ENCODE peak calls at places on chromosomes 12 and 14, in seven cellular contexts. U is naive thymus-derived CD4-positive, alpha-beta T cell; T is left lung; Y is tibial artery; B is ovary; N is adrenal gland; W is stomach. A is an unnamed sample. For H3K4me1, the result is how much of the 10 kb centered on the place peaks cover.

GRCh38 chr12:42332301-42332894 is 6.4 kb downstream of the PPHLN1 start:
- DNase-seq in U (peak), Y (no peak), W (no peak), B (no peak), N (peak), T (no peak), A (peak)

GRCh38 chr12:81208193-81208946 is 130.5 kb downstream of the ACSS3 start:
- DNase-seq in W (no peak), N (peak), U (no peak), Y (no peak), T (no peak), B (no peak), A (peak)

GRCh38 chr14:100406505-100407131 is 83.5 kb downstream of the SLC25A47 start:
- DNase-seq in B (no peak), Y (no peak), N (peak), U (peak), W (peak), T (no peak), A (peak)

GRCh38 chr12:20602671-20603402 is 92.3 kb upstream of the SLCO1C1 start:
- DNase-seq in N (no peak), U (no peak), B (no peak), T (no peak), Y (no peak), W (no peak), A (no peak)

GRCh38 chr12:103468837-103469236 is 26.9 kb downstream of the C12orf42 start:
- DNase-seq in U (no peak), Y (no peak), W (no peak), N (no peak), B (no peak), T (no peak), A (no peak)

GRCh38 chr12:118109088-118109487 is 5.3 kb upstream of the VSIG10 start:
- DNase-seq in U (no peak), W (no peak), T (no peak), Y (no peak), N (no peak), B (no peak), A (no peak)

GRCh38 chr12:41409628-41410027 is 221.5 kb downstream of the PDZRN4 start:
- DNase-seq in T (no peak), W (no peak), U (no peak), N (no peak), B (no peak), Y (no peak), A (no peak)

GRCh38 chr12:33795536-33795935 is 226.8 kb upstream of the ALG10 start:
- DNase-seq in T (no peak), N (no peak), Y (no peak), B (no peak), W (no peak), U (no peak), A (no peak)

GRCh38 chr14:30382221-30382620 is 176.7 kb upstream of the G2E3 start:
- DNase-seq in Y (no peak), B (no peak), W (no peak), N (no peak), U (no peak), T (no peak), A (no peak)

GRCh38 chr12:43329381-43329780 is 222.6 kb downstream of the ADAMTS20 start:
- DNase-seq in N (no peak), U (no peak), B (no peak), Y (no peak), T (no peak), W (no peak), A (no peak)

GRCh38 chr12:110581951-110582285 is 1.2 kb downstream of the PPTC7 start:
- DNase-seq in N (no peak), U (no peak), W (no peak), Y (no peak), T (no peak), B (no peak), A (peak)

GRCh38 chr12:57580466-57580795 is 10.6 kb upstream of the PIP4K2C start:
- DNase-seq in N (no peak), T (no peak), W (no peak), U (no peak), Y (no peak), B (no peak), A (no peak)

GRCh38 chr14:24274101-24274543 is 2.7 kb upstream of the RABGGTA start:
- DNase-seq in T (no peak), B (no peak), W (peak), Y (no peak), N (no peak), U (peak), A (no peak)

GRCh38 chr14:96212140-96212539 is 7.5 kb downstream of the BDKRB2 start:
- DNase-seq in W (no peak), B (no peak), U (no peak), T (no peak), Y (no peak), N (no peak), A (no peak)

GRCh38 chr12:103634732-103635131 is 47.7 kb downstream of the STAB2 start:
- DNase-seq in W (no peak), U (no peak), Y (no peak), T (no peak), B (no peak), N (no peak), A (no peak)

GRCh38 chr14:37550511-37550910 is 44.5 kb downstream of the FOXA1 start:
- DNase-seq in W (no peak), B (no peak), N (no peak), T (no peak), U (no peak), Y (no peak), A (no peak)

GRCh38 chr12:5035618-5036017 is 8.1 kb upstream of the KCNA5 start:
- DNase-seq in W (no peak), B (no peak), T (no peak), U (no peak), Y (no peak), N (no peak), A (no peak)

GRCh38 chr14:85316701-85317100 is 213.2 kb upstream of the FLRT2 start:
- DNase-seq in B (no peak), T (no peak), Y (no peak), U (no peak), N (no peak), W (no peak), A (no peak)

GRCh38 chr12:19529933-19530630 is 90.8 kb downstream of the AEBP2 start:
- DNase-seq in B (no peak), T (no peak), Y (no peak), N (no peak), W (no peak), U (no peak), A (no peak)

GRCh38 chr14:71492346-71492745 is 439.9 kb upstream of the RGS6 start:
- DNase-seq in U (no peak), N (no peak), W (no peak), Y (no peak), B (no peak), T (no peak), A (no peak)

GRCh38 chr12:18799561-18799960 is 61.6 kb downstream of the CAPZA3 start:
- DNase-seq in T (no peak), W (no peak), Y (no peak), N (no peak), U (no peak), B (no peak), A (no peak)

GRCh38 chr12:104648746-104649145 is 192.0 kb downstream of the CHST11 start:
- DNase-seq in N (no peak), B (no peak), U (no peak), T (no peak), W (no peak), Y (no peak), A (no peak)

GRCh38 chr12:6535960-6536847 is 1.9 kb downstream of the GAPDH start:
- DNase-seq in T (no peak), W (no peak), N (no peak), U (no peak), Y (no peak), B (no peak), A (no peak)
- H3K4me1 ChIP-seq in T (half or more), W (half or more), N (half or more), U (under half), Y (half or more), B (under half), A (under half)

DNA sequence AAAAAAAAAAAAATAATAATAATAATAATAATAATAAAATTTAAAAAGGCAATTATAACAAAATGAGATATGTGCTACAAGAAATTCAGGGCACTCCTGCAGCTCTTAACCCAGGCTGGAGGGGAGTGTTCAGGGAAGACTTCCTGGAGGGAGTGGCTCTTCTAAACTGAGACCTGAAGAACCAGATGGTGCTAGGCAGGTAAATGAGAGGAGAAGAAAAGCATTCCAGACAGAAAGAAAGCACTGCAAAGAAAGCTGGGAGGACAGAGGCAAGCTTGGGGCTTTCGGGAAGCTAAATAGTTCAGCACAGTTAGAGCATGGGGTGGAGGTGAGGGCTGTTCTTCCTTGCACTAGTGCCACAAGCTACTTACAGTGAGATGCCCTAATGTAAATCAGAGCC is 9.9 kb upstream of the SRSF9 start:
- DNase-seq in T (no peak), W (no peak), Y (no peak), N (no peak), U (no peak), B (no peak), A (peak)
- H3K4me1 ChIP-seq in T (under half), W (under half), Y (under half), N (under half), U (under half), B (under half), A (under half)

GRCh38 chr14:79378020-79378419 is 833.3 kb downstream of the DIO2 start:
- DNase-seq in W (no peak), Y (no peak), B (no peak), T (no peak), U (no peak), N (no peak), A (no peak)
- H3K4me1 ChIP-seq in W (under half), Y (under half), B (under half), T (under half), U (under half), N (under half), A (under half)

GRCh38 chr12:113467514-113468364 is 3.9 kb downstream of the LHX5 start:
- DNase-seq in N (no peak), B (no peak), Y (no peak), T (no peak), U (no peak), W (no peak), A (no peak)
- H3K4me1 ChIP-seq in N (under half), B (under half), Y (under half), T (under half), U (under half), W (half or more), A (under half)

GRCh38 chr12:109462868-109463692 is 14.0 kb downstream of the KCTD10 start:
- DNase-seq in N (peak), T (peak), Y (peak), W (peak), U (peak), B (peak), A (peak)

GRCh38 chr12:109466305-109466704 is 10.8 kb downstream of the KCTD10 start:
- DNase-seq in W (no peak), T (no peak), B (no peak), N (no peak), U (no peak), Y (no peak), A (no peak)

GRCh38 chr12:109463776-109464175 is 13.3 kb downstream of the KCTD10 start:
- DNase-seq in Y (no peak), T (no peak), N (no peak), B (no peak), U (no peak), W (no peak), A (no peak)

GRCh38 chr12:109466821-109467220 is 10.3 kb downstream of the KCTD10 start:
- DNase-seq in N (no peak), W (no peak), T (no peak), U (no peak), B (no peak), Y (no peak), A (no peak)

GRCh38 chr12:109464642-109465351 is 12.3 kb downstream of the KCTD10 start:
- DNase-seq in B (no peak), U (no peak), Y (no peak), W (no peak), N (no peak), T (no peak), A (no peak)
- H3K4me1 ChIP-seq in B (under half), U (under half), Y (half or more), W (half or more), N (half or more), T (half or more), A (under half)

GRCh38 chr12:12872934-12873275 is 18.5 kb upstream of the GPRC5A start:
- DNase-seq in B (no peak), T (no peak), U (no peak), Y (no peak), N (no peak), W (no peak), A (no peak)

GRCh38 chr12:12870454-12870853 is 20.9 kb upstream of the GPRC5A start:
- DNase-seq in U (no peak), Y (no peak), B (no peak), T (no peak), N (no peak), W (no peak), A (no peak)

GRCh38 chr12:12874014-12874413 is 17.3 kb upstream of the GPRC5A start:
- DNase-seq in B (no peak), T (no peak), U (no peak), W (no peak), Y (no peak), N (no peak), A (no peak)

GRCh38 chr12:12872139-12872933 is 19.0 kb upstream of the GPRC5A start:
- DNase-seq in W (peak), U (no peak), B (no peak), N (no peak), Y (no peak), T (peak), A (peak)

GRCh38 chr12:12871587-12872138 is 19.7 kb upstream of the GPRC5A start:
- DNase-seq in N (no peak), W (no peak), T (no peak), B (no peak), Y (no peak), U (no peak), A (no peak)
- H3K4me1 ChIP-seq in N (under half), W (under half), T (under half), B (under half), Y (under half), U (under half), A (under half)

DNA sequence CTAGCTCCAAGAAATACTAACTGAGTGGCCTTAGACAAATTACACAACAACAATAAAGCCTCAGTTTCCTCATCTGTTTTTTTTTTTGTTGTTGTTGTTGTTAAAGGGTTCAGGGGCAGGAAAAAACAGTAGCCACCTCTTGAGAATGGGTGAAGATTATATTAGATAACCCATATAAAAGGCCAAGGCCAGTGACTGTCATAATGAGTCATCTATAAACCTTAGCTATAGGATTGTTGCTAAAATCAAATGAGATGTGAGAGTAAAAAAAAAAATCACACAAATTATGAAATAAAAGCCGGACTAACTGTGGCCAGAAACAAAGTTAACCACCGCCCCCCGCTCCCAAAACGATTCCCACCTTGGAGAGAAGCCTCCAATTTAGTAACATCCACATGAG is 1.3 kb downstream of the NAA25 start:
- DNase-seq in Y (no peak), B (no peak), T (no peak), W (no peak), U (no peak), N (no peak), A (no peak)
- H3K4me1 ChIP-seq in Y (under half), B (under half), T (under half), W (half or more), U (under half), N (under half), A (under half)

GRCh38 chr12:130881046-130881445 is 9.2 kb downstream of the RAN start:
- DNase-seq in T (no peak), Y (no peak), N (no peak), W (no peak), B (no peak), U (no peak), A (no peak)

GRCh38 chr12:130878193-130879185 is 6.6 kb downstream of the RAN start:
- DNase-seq in N (no peak), U (no peak), Y (no peak), T (no peak), W (no peak), B (no peak), A (no peak)

GRCh38 chr12:130880411-130880885 is 8.6 kb downstream of the RAN start:
- DNase-seq in Y (no peak), T (no peak), B (no peak), N (no peak), W (no peak), U (no peak), A (no peak)

GRCh38 chr12:130879781-130880389 is 8.0 kb downstream of the RAN start:
- DNase-seq in N (no peak), Y (no peak), T (no peak), W (no peak), U (no peak), B (no peak), A (no peak)

GRCh38 chr12:130879212-130879686 is 7.4 kb downstream of the RAN start:
- DNase-seq in N (no peak), T (no peak), W (no peak), Y (no peak), U (no peak), B (no peak), A (no peak)
- H3K4me1 ChIP-seq in N (under half), T (under half), W (under half), Y (under half), U (under half), B (under half), A (under half)

GRCh38 chr14:98167253-98167652 is 1104.7 kb downstream of the BCL11B start:
- DNase-seq in U (no peak), B (no peak), Y (no peak), N (no peak), T (no peak), W (no peak), A (no peak)
- H3K4me1 ChIP-seq in U (half or more), B (under half), Y (under half), N (under half), T (under half), W (under half), A (under half)